ENCODE peak calls at places on chromosome 1, in six cellular contexts. M is fibroblast of gingiva, I is dorsolateral prefrontal cortex, H is T-helper 2 cell, X is HS-27A, E is H54. F is an unnamed sample.

GRCh38 chr1:2861988-2862430 is 60.5 kb upstream of the TTC34 start:
- DNase-seq in M (no peak), I (peak), H (no peak), X (no peak), E (no peak), F (no peak)

GRCh38 chr1:59759156-59759925 is 55.4 kb upstream of the HOOK1 start:
- DNase-seq in M (peak), I (peak), H (peak), X (peak), E (peak), F (peak)

GRCh38 chr1:190864013-190864610 is 386.4 kb upstream of the BRINP3 start:
- DNase-seq in M (no peak), I (no peak), H (no peak), X (no peak), E (no peak), F (no peak)

GRCh38 chr1:91552596-91552995 is 51.9 kb downstream of the CDC7 start:
- DNase-seq in M (no peak), I (no peak), H (no peak), X (no peak), E (no peak), F (no peak)

GRCh38 chr1:152141971-152142584 is 16.9 kb downstream of the RPTN start:
- DNase-seq in M (peak), I (no peak), H (no peak), X (peak), E (peak), F (no peak)

GRCh38 chr1:162703708-162704107 is 71.4 kb downstream of the DDR2 start:
- DNase-seq in M (peak), I (no peak), H (no peak), X (no peak), E (no peak), F (no peak)

GRCh38 chr1:155012052-155012546 is 9.5 kb downstream of the ZBTB7B start:
- DNase-seq in M (peak), I (peak), H (no peak), X (no peak), E (peak), F (no peak)

GRCh38 chr1:223216482-223217205 is 73.6 kb upstream of the TLR5 start:
- DNase-seq in M (no peak), I (no peak), H (no peak), X (no peak), E (no peak), F (no peak)

GRCh38 chr1:43947890-43948437 is 1.2 kb downstream of the IPO13 start:
- DNase-seq in M (no peak), I (no peak), H (no peak), X (no peak), E (no peak), F (no peak)

GRCh38 chr1:185880779-185881333 is 146.7 kb downstream of the HMCN1 start:
- DNase-seq in M (no peak), I (no peak), H (no peak), X (no peak), E (no peak), F (no peak)

GRCh38 chr1:31038360-31038759 is 27.2 kb downstream of the PUM1 start:
- DNase-seq in M (peak), I (no peak), H (no peak), X (peak), E (no peak), F (no peak)

F was measured in GM12892.